ENCODE peak calls at places on chromosome 3, in four cellular contexts. One of them, this sample, is unnamed.
A peak's percentile ranks its signal among the peaks of the same experiment; 100 is the strongest.

GRCh38 chr3:139541898-139542288 is 2.4 kb upstream of the RBP1 start:
- DNase-seq in NCI-H1105 treated with DMSO at 0.1 percent for 48 hours: no peak
- DNase-seq in posterior cingulate gyrus: no peak
- DNase-seq in stimulated activated CD8-positive, alpha-beta memory T cell treated with anti-CD3 and anti-CD28 coated beads, Interleukin-4, amount 100 ng/mL, for 1 hour: no peak
- DNase-seq in this sample: no peak

GRCh38 chr3:19881036-19881435 is 53.0 kb downstream of the EFHB start:
- DNase-seq in stimulated activated CD8-positive, alpha-beta memory T cell treated with anti-CD3 and anti-CD28 coated beads, Interleukin-4, amount 100 ng/mL, for 1 hour: no peak
- DNase-seq in NCI-H1105 treated with DMSO at 0.1 percent for 48 hours: no peak
- DNase-seq in posterior cingulate gyrus: no peak
- DNase-seq in this sample: no peak

GRCh38 chr3:61690016-61690415 is 128.6 kb downstream of the PTPRG start:
- DNase-seq in NCI-H1105 treated with DMSO at 0.1 percent for 48 hours: no peak
- DNase-seq in posterior cingulate gyrus: no peak
- DNase-seq in stimulated activated CD8-positive, alpha-beta memory T cell treated with anti-CD3 and anti-CD28 coated beads, Interleukin-4, amount 100 ng/mL, for 1 hour: no peak
- DNase-seq in this sample: no peak

GRCh38 chr3:183328164-183328563 is 75.1 kb downstream of the B3GNT5 start:
- DNase-seq in posterior cingulate gyrus: no peak
- DNase-seq in stimulated activated CD8-positive, alpha-beta memory T cell treated with anti-CD3 and anti-CD28 coated beads, Interleukin-4, amount 100 ng/mL, for 1 hour: no peak
- DNase-seq in NCI-H1105 treated with DMSO at 0.1 percent for 48 hours: no peak
- DNase-seq in this sample: no peak

GRCh38 chr3:110243081-110243480 is 828.5 kb upstream of the NECTIN3 start:
- DNase-seq in stimulated activated CD8-positive, alpha-beta memory T cell treated with anti-CD3 and anti-CD28 coated beads, Interleukin-4, amount 100 ng/mL, for 1 hour: no peak
- DNase-seq in posterior cingulate gyrus: no peak
- DNase-seq in NCI-H1105 treated with DMSO at 0.1 percent for 48 hours: peak; percentile 27
- DNase-seq in this sample: no peak

GRCh38 chr3:169939320-169939719 is 27.3 kb upstream of the SEC62 start:
- DNase-seq in stimulated activated CD8-positive, alpha-beta memory T cell treated with anti-CD3 and anti-CD28 coated beads, Interleukin-4, amount 100 ng/mL, for 1 hour: no peak
- DNase-seq in NCI-H1105 treated with DMSO at 0.1 percent for 48 hours: no peak
- DNase-seq in posterior cingulate gyrus: no peak
- DNase-seq in this sample: no peak

GRCh38 chr3:47705391-47705790 is 76.3 kb downstream of the SMARCC1 start:
- DNase-seq in stimulated activated CD8-positive, alpha-beta memory T cell treated with anti-CD3 and anti-CD28 coated beads, Interleukin-4, amount 100 ng/mL, for 1 hour: no peak
- DNase-seq in posterior cingulate gyrus: no peak
- DNase-seq in NCI-H1105 treated with DMSO at 0.1 percent for 48 hours: no peak
- DNase-seq in this sample: no peak

GRCh38 chr3:141397996-141398395 is 29.7 kb downstream of the ZBTB38 start:
- DNase-seq in stimulated activated CD8-positive, alpha-beta memory T cell treated with anti-CD3 and anti-CD28 coated beads, Interleukin-4, amount 100 ng/mL, for 1 hour: no peak
- DNase-seq in posterior cingulate gyrus: no peak
- DNase-seq in NCI-H1105 treated with DMSO at 0.1 percent for 48 hours: no peak
- DNase-seq in this sample: no peak

GRCh38 chr3:82031576-82031975 is 270.1 kb upstream of the GBE1 start:
- DNase-seq in NCI-H1105 treated with DMSO at 0.1 percent for 48 hours: no peak
- DNase-seq in stimulated activated CD8-positive, alpha-beta memory T cell treated with anti-CD3 and anti-CD28 coated beads, Interleukin-4, amount 100 ng/mL, for 1 hour: no peak
- DNase-seq in posterior cingulate gyrus: peak; percentile 11
- DNase-seq in this sample: no peak

GRCh38 chr3:14481646-14482036 is 58.5 kb downstream of the GRIP2 start:
- DNase-seq in NCI-H1105 treated with DMSO at 0.1 percent for 48 hours: no peak
- DNase-seq in posterior cingulate gyrus: no peak
- DNase-seq in stimulated activated CD8-positive, alpha-beta memory T cell treated with anti-CD3 and anti-CD28 coated beads, Interleukin-4, amount 100 ng/mL, for 1 hour: no peak
- DNase-seq in this sample: no peak

GRCh38 chr3:171328419-171329082 is 131.7 kb downstream of the TNIK start:
- DNase-seq in stimulated activated CD8-positive, alpha-beta memory T cell treated with anti-CD3 and anti-CD28 coated beads, Interleukin-4, amount 100 ng/mL, for 1 hour: no peak
- DNase-seq in posterior cingulate gyrus: no peak
- DNase-seq in NCI-H1105 treated with DMSO at 0.1 percent for 48 hours: no peak
- DNase-seq in this sample: no peak

GRCh38 chr3:158248261-158248660 is 138.4 kb downstream of the RSRC1 start:
- DNase-seq in posterior cingulate gyrus: no peak
- DNase-seq in NCI-H1105 treated with DMSO at 0.1 percent for 48 hours: no peak
- DNase-seq in stimulated activated CD8-positive, alpha-beta memory T cell treated with anti-CD3 and anti-CD28 coated beads, Interleukin-4, amount 100 ng/mL, for 1 hour: no peak
- DNase-seq in this sample: no peak

GRCh38 chr3:15051531-15051930 is 13.6 kb downstream of the MRPS25 start:
- DNase-seq in posterior cingulate gyrus: peak; percentile 22
- DNase-seq in stimulated activated CD8-positive, alpha-beta memory T cell treated with anti-CD3 and anti-CD28 coated beads, Interleukin-4, amount 100 ng/mL, for 1 hour: no peak
- DNase-seq in NCI-H1105 treated with DMSO at 0.1 percent for 48 hours: peak; percentile 2
- DNase-seq in this sample: no peak

GRCh38 chr3:125602752-125603649 is 7.7 kb upstream of the OSBPL11 start:
- DNase-seq in stimulated activated CD8-positive, alpha-beta memory T cell treated with anti-CD3 and anti-CD28 coated beads, Interleukin-4, amount 100 ng/mL, for 1 hour: no peak
- DNase-seq in posterior cingulate gyrus: peak; percentile 25
- DNase-seq in NCI-H1105 treated with DMSO at 0.1 percent for 48 hours: peak; percentile 49
- DNase-seq in this sample: no peak

GRCh38 chr3:53083496-53083895 is 37.6 kb upstream of the SFMBT1 start:
- DNase-seq in NCI-H1105 treated with DMSO at 0.1 percent for 48 hours: no peak
- DNase-seq in stimulated activated CD8-positive, alpha-beta memory T cell treated with anti-CD3 and anti-CD28 coated beads, Interleukin-4, amount 100 ng/mL, for 1 hour: no peak
- DNase-seq in posterior cingulate gyrus: peak; percentile 47
- DNase-seq in this sample: no peak

GRCh38 chr3:191568206-191568605 is 107.2 kb downstream of the PYDC2 start:
- DNase-seq in posterior cingulate gyrus: no peak
- DNase-seq in stimulated activated CD8-positive, alpha-beta memory T cell treated with anti-CD3 and anti-CD28 coated beads, Interleukin-4, amount 100 ng/mL, for 1 hour: no peak
- DNase-seq in NCI-H1105 treated with DMSO at 0.1 percent for 48 hours: no peak
- DNase-seq in this sample: no peak

GRCh38 chr3:71304684-71305083 is 278.8 kb downstream of the FOXP1 start:
- DNase-seq in posterior cingulate gyrus: no peak
- DNase-seq in NCI-H1105 treated with DMSO at 0.1 percent for 48 hours: no peak
- DNase-seq in stimulated activated CD8-positive, alpha-beta memory T cell treated with anti-CD3 and anti-CD28 coated beads, Interleukin-4, amount 100 ng/mL, for 1 hour: no peak
- DNase-seq in this sample: peak; percentile 51

GRCh38 chr3:195907730-195908438 is 467 bp downstream of the TNK2 start:
- DNase-seq in stimulated activated CD8-positive, alpha-beta memory T cell treated with anti-CD3 and anti-CD28 coated beads, Interleukin-4, amount 100 ng/mL, for 1 hour: no peak
- DNase-seq in posterior cingulate gyrus: peak; percentile 38
- DNase-seq in NCI-H1105 treated with DMSO at 0.1 percent for 48 hours: peak; percentile 63
- DNase-seq in this sample: no peak

GRCh38 chr3:134445631-134446030 is 40.2 kb downstream of the ANAPC13 start:
- DNase-seq in posterior cingulate gyrus: no peak
- DNase-seq in stimulated activated CD8-positive, alpha-beta memory T cell treated with anti-CD3 and anti-CD28 coated beads, Interleukin-4, amount 100 ng/mL, for 1 hour: no peak
- DNase-seq in NCI-H1105 treated with DMSO at 0.1 percent for 48 hours: peak; percentile 56
- DNase-seq in this sample: no peak

GRCh38 chr3:78728406-78729145 is 1039.2 kb downstream of the ROBO1 start:
- DNase-seq in NCI-H1105 treated with DMSO at 0.1 percent for 48 hours: peak; percentile 95
- DNase-seq in stimulated activated CD8-positive, alpha-beta memory T cell treated with anti-CD3 and anti-CD28 coated beads, Interleukin-4, amount 100 ng/mL, for 1 hour: no peak
- DNase-seq in posterior cingulate gyrus: peak; percentile 82
- DNase-seq in this sample: peak; percentile 77

This sample was measured in hippocampal formation.